ENCODE peak calls at places on chromosomes 13 and 19, in nine cellular contexts. L is colonic mucosa, H is fibroblast of pulmonary artery, C is WTC11, G is spleen, I is heart right ventricle, U is mammary epithelial cell, B is psoas muscle, Y is neural progenitor cell. Z is an unnamed sample.

GRCh38 chr19:31331536-31331935 is 17.7 kb downstream of the TSHZ3 start:
- DNase-seq in L (no peak), H (no peak), C (no peak), G (no peak), I (no peak), U (no peak), B (no peak), Y (no peak), Z (no peak)

GRCh38 chr19:408441-409005 is 424 bp downstream of the C2CD4C start:
- DNase-seq in L (no peak), H (no peak), C (no peak), G (peak), I (no peak), U (no peak), B (no peak), Y (no peak), Z (no peak)

GRCh38 chr13:48478401-48478800 is 54.5 kb downstream of the RCBTB2 start:
- DNase-seq in L (no peak), H (no peak), C (no peak), G (no peak), I (no peak), U (no peak), B (no peak), Y (no peak), Z (no peak)

GRCh38 chr13:95100525-95101121 is 200.6 kb downstream of the ABCC4 start:
- DNase-seq in L (no peak), H (peak), C (no peak), G (no peak), I (no peak), U (peak), B (no peak), Y (peak), Z (peak)

GRCh38 chr13:75798353-75799245 is 162.5 kb downstream of the LMO7 start:
- DNase-seq in L (peak), H (peak), C (no peak), G (no peak), I (no peak), U (peak), B (no peak), Y (no peak), Z (peak)

GRCh38 chr13:38008636-38009035 is 139.1 kb upstream of the TRPC4 start:
- DNase-seq in L (peak), H (peak), C (no peak), G (no peak), I (no peak), U (no peak), B (no peak), Y (no peak), Z (peak)

GRCh38 chr13:51811046-51811445 is 7.1 kb upstream of the DHRS12 start:
- DNase-seq in L (no peak), H (no peak), C (no peak), G (no peak), I (no peak), U (no peak), B (no peak), Y (no peak), Z (no peak)

GRCh38 chr19:10517760-10518443 is 655 bp upstream of the S1PR5 start:
- DNase-seq in L (no peak), H (peak), C (peak), G (no peak), I (peak), U (no peak), B (no peak), Y (peak), Z (no peak)

GRCh38 chr19:49957262-49957915 is 3.6 kb downstream of the SIGLEC11 start:
- DNase-seq in L (no peak), H (no peak), C (no peak), G (peak), I (no peak), U (no peak), B (no peak), Y (no peak), Z (no peak)

GRCh38 chr13:84843368-84843767 is 955.9 kb downstream of the SLITRK6 start:
- DNase-seq in L (no peak), H (no peak), C (no peak), G (no peak), I (no peak), U (peak), B (no peak), Y (no peak), Z (no peak)

GRCh38 chr19:33465371-33465770 is 56.2 kb downstream of the PEPD start:
- DNase-seq in L (no peak), H (no peak), C (no peak), G (peak), I (no peak), U (no peak), B (no peak), Y (no peak), Z (no peak)

GRCh38 chr13:74171621-74172020 is 37.4 kb upstream of the KLF12 start:
- DNase-seq in L (no peak), H (no peak), C (no peak), G (no peak), I (no peak), U (no peak), B (no peak), Y (no peak), Z (no peak)

GRCh38 chr19:9323557-9323918 is 441 bp upstream of the ZNF559 start:
- DNase-seq in L (peak), H (peak), C (peak), G (peak), I (peak), U (peak), B (peak), Y (no peak), Z (no peak)

GRCh38 chr19:23999821-24000610 is 85.3 kb downstream of the ZNF726 start:
- DNase-seq in L (no peak), H (no peak), C (no peak), G (no peak), I (no peak), U (peak), B (no peak), Y (no peak), Z (no peak)

GRCh38 chr13:31207630-31208549 is 8.1 kb downstream of the B3GLCT start:
- DNase-seq in L (no peak), H (peak), C (no peak), G (no peak), I (peak), U (no peak), B (peak), Y (peak), Z (no peak)

GRCh38 chr13:107734891-107735620 is 480.3 kb downstream of the LIG4 start:
- DNase-seq in L (no peak), H (no peak), C (no peak), G (no peak), I (no peak), U (no peak), B (no peak), Y (no peak), Z (no peak)

GRCh38 chr13:72150502-72150901 is 283.5 kb upstream of the DACH1 start:
- DNase-seq in L (no peak), H (no peak), C (no peak), G (no peak), I (no peak), U (no peak), B (no peak), Y (no peak), Z (no peak)

GRCh38 chr19:39303373-39304184 is 7.4 kb downstream of the IFNL1 start:
- DNase-seq in L (no peak), H (no peak), C (peak), G (peak), I (no peak), U (no peak), B (no peak), Y (peak), Z (no peak)

GRCh38 chr13:45807520-45808099 is 43.9 kb downstream of the SIAH3 start:
- DNase-seq in L (no peak), H (peak), C (peak), G (no peak), I (no peak), U (peak), B (no peak), Y (peak), Z (peak)

GRCh38 chr19:19137556-19138109 is 645 bp downstream of the TMEM161A start:
- DNase-seq in L (no peak), H (peak), C (no peak), G (peak), I (no peak), U (no peak), B (no peak), Y (peak), Z (no peak)

GRCh38 chr19:35088514-35088913 is 27.1 kb upstream of the FXYD3 start:
- DNase-seq in L (no peak), H (peak), C (no peak), G (no peak), I (no peak), U (peak), B (no peak), Y (no peak), Z (peak)

GRCh38 chr13:33285420-33286124 is at the start of gene STARD13:
- DNase-seq in L (peak), H (peak), C (peak), G (peak), I (peak), U (peak), B (peak), Y (peak), Z (peak)

GRCh38 chr19:3520166-3521103 is 14.3 kb downstream of the FZR1 start:
- DNase-seq in L (no peak), H (no peak), C (peak), G (no peak), I (no peak), U (peak), B (no peak), Y (no peak), Z (peak)

GRCh38 chr19:47725759-47726401 is 12.7 kb downstream of the EHD2 start:
- DNase-seq in L (no peak), H (no peak), C (no peak), G (no peak), I (no peak), U (peak), B (no peak), Y (no peak), Z (peak)

GRCh38 chr13:50141660-50142010 is 126.4 kb downstream of the KCNRG start:
- DNase-seq in L (no peak), H (no peak), C (no peak), G (no peak), I (no peak), U (no peak), B (no peak), Y (no peak), Z (no peak)

GRCh38 chr13:96952592-96952991 is 41.7 kb downstream of the OXGR1 start:
- DNase-seq in L (no peak), H (no peak), C (no peak), G (no peak), I (no peak), U (no peak), B (no peak), Y (no peak), Z (no peak)

GRCh38 chr19:18590273-18591272 is 2.0 kb downstream of the REX1BD start:
- DNase-seq in L (no peak), H (peak), C (peak), G (no peak), I (peak), U (peak), B (peak), Y (peak), Z (peak)

GRCh38 chr19:29858000-29858596 is 46.3 kb downstream of the CCNE1 start:
- DNase-seq in L (peak), H (no peak), C (peak), G (no peak), I (no peak), U (no peak), B (no peak), Y (peak), Z (peak)

GRCh38 chr13:19890030-19890429 is 26.6 kb upstream of the ZMYM5 start:
- DNase-seq in L (no peak), H (no peak), C (no peak), G (no peak), I (no peak), U (no peak), B (no peak), Y (no peak), Z (no peak)

GRCh38 chr19:20250627-20251026 is 83.6 kb downstream of the ZNF486 start:
- DNase-seq in L (no peak), H (no peak), C (no peak), G (no peak), I (no peak), U (no peak), B (no peak), Y (no peak), Z (no peak)

GRCh38 chr19:20244356-20244755 is 77.3 kb downstream of the ZNF486 start:
- DNase-seq in L (no peak), H (no peak), C (no peak), G (no peak), I (no peak), U (no peak), B (no peak), Y (no peak), Z (no peak)

GRCh38 chr19:20243629-20244028 is 76.6 kb downstream of the ZNF486 start:
- DNase-seq in L (no peak), H (no peak), C (no peak), G (no peak), I (no peak), U (no peak), B (no peak), Y (no peak), Z (no peak)

GRCh38 chr19:20245309-20245708 is 78.3 kb downstream of the ZNF486 start:
- DNase-seq in L (no peak), H (no peak), C (no peak), G (no peak), I (no peak), U (no peak), B (no peak), Y (no peak), Z (no peak)

DNA sequence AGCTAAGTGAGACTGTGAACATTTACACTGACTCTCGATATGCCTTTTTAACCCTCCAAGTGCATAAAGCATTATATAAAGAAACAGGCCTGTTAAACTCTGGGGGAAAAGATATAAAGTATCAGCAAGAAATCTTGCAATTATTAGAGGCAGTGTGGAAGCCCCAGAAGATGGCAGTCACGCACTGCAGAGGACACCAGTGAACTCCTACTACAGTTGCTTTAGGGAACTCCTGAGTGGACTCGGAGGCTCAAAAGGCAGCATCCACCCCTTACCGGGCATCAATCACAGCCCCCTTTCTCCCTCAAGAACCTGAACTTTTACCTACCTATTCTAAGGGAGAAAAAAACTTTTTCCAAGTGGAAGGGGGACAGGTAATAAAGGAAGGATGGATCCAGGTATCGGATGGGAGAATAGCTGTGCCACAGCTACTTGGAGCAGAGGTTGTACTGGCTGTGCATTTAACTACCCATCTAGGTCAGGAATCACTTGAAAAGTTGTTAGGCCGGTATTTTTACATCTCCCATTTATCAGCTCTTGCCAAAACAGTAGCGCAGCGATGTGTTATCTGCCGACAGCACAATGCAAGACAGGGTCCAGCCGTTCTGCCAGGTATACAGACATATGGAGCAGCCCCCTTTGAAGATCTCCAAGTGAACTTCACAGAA is 80.1 kb downstream of the ZNF486 start:
- DNase-seq in L (no peak), H (peak), C (peak), G (no peak), I (peak), U (peak), B (no peak), Y (peak), Z (no peak)
- TF ChIP-seq CTCF in L (peak), H (peak), C (peak), G (peak), I (peak), U (peak), B (peak), Y (peak), Z (no peak)

DNA sequence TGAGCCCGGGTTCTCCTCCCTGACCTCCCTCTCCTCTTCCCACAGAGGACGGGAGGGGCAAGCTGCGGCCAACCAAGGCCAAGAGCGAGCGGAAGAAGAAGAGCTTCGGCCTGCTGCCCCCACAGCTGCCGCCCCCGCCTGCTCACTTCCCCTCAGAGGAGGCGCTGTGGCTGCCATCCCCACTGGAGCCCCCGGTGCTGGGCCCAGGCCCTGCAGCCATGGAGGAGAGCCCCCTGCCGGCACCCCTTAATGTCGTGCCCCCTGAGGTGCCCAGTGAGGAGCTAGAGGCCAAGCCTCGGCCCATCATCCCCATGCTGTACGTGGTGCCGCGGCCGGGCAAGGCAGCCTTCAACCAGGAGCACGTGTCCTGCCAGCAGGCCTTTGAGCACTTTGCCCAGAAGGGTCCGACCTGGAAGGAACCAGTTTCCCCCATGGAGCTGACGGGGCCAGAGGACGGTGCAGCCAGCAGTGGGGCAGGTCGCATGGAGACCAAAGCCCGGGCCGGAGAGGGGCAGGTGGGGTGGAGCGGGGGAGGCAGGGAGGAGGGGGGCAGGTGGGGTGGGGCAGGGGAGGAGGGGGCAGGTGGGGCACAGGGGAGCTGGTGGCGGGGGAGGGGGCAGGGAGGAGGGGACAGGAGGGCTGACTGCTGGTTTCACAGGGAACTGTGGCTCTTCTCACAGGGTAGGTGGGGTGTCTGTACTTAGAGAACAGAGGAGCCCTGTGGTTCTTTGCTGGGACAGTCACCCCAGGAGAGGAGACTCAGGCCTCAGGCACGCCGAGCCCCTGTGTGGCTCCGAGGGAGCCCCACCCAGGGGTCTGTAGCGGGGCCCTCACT is 162.3 kb downstream of the KDM4B start:
- DNase-seq in L (no peak), H (no peak), C (peak), G (peak), I (no peak), U (no peak), B (no peak), Y (no peak), Z (no peak)
- TF ChIP-seq CTCF in L (no peak), H (no peak), C (no peak), G (peak), I (no peak), U (no peak), B (no peak), Y (peak), Z (no peak)

DNA sequence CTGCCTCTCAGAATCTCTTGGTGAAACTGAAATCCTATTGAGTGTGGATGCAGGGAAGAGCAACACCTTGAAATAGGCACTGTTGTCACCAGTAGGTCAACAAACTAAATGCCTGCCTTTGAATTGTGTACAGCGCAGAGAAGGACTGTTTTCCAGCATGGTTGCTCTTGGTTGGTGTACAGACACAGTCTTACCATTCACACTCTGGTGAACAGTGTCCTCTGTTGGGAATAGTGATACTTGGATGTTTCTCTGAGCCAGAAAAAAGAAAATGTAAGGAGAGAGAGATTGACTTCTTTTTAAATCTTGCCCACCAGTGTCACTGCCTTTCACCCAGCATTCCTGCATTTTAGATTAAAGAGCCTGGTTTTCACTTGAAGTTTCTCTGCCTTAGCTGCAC is 179.7 kb downstream of the STK24 start:
- DNase-seq in L (no peak), H (peak), C (no peak), G (no peak), I (no peak), U (no peak), B (no peak), Y (no peak), Z (no peak)
- TF ChIP-seq CTCF in L (peak), H (peak), C (no peak), G (no peak), I (peak), U (peak), B (peak), Y (peak), Z (no peak)

GRCh38 chr19:16951529-16951928 is 62.7 kb downstream of the F2RL3 start:
- DNase-seq in L (no peak), H (no peak), C (no peak), G (no peak), I (no peak), U (peak), B (no peak), Y (no peak), Z (peak)

GRCh38 chr19:16952046-16952445 is 63.2 kb downstream of the F2RL3 start:
- DNase-seq in L (no peak), H (no peak), C (no peak), G (no peak), I (no peak), U (no peak), B (no peak), Y (no peak), Z (no peak)

GRCh38 chr19:16957855-16958254 is 68.8 kb downstream of the CPAMD8 start:
- DNase-seq in L (no peak), H (no peak), C (no peak), G (no peak), I (no peak), U (no peak), B (no peak), Y (no peak), Z (no peak)

DNA sequence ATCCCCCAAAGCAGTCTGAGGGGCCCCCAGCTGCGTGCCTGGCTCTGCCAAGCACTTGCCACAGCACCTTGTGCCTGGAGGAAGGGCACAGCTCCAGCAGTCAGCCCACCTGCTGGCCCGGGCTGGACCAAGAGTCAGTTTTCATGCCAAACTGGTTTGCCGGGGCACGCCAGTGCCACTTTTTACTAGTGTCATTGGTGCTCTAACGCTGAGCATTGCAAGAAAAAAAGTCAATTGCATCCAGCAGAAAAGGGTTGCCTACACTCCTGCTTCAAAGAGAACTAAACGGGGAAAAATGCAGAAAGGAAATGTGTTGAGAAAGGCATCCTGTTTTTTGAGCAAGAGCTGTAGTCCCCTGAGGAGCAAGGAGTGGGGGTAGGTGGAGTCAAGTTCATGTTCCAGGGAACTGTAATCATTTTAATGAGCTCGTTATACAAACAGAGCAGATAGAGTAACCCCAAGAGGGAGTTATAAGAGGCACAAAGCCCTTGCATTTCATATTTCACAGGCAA is 68.4 kb downstream of the F2RL3 start:
- DNase-seq in L (peak), H (peak), C (no peak), G (no peak), I (no peak), U (peak), B (no peak), Y (no peak), Z (peak)
- TF ChIP-seq CTCF in L (no peak), H (no peak), C (no peak), G (no peak), I (no peak), U (no peak), B (no peak), Y (no peak), Z (no peak)